ENCODE peak calls at places on chromosome 13, in four cellular contexts. Q is neural progenitor cell, M is mammary epithelial cell, L is SK-N-SH. U is an unnamed sample.

GRCh38 chr13:70237131-70237530 is 128.9 kb upstream of the KLHL1 start:
- DNase-seq in Q (no peak), M (no peak), L (no peak), U (peak; percentile 12)

GRCh38 chr13:73228546-73228945 is 169.7 kb downstream of the KLF5 start:
- DNase-seq in Q (no peak), M (peak; percentile 45), L (no peak), U (no peak)

GRCh38 chr13:78194904-78195639 is 276.4 kb upstream of the EDNRB start:
- DNase-seq in Q (peak; percentile 66), M (no peak), L (no peak), U (no peak)

GRCh38 chr13:28679628-28680027 is 20.7 kb downstream of the POMP start:
- DNase-seq in Q (no peak), M (no peak), L (no peak), U (no peak)

GRCh38 chr13:102556806-102557205 is 40.0 kb upstream of the TPP2 start:
- DNase-seq in Q (no peak), M (no peak), L (no peak), U (no peak)

GRCh38 chr13:44884076-44884729 is 105.1 kb downstream of the NUFIP1 start:
- DNase-seq in Q (no peak), M (peak; percentile 22), L (no peak), U (peak; percentile 90)

GRCh38 chr13:98476538-98476966 is 100.4 kb downstream of the STK24 start:
- DNase-seq in Q (no peak), M (peak; percentile 90), L (no peak), U (peak; percentile 95)

GRCh38 chr13:77779461-77780272 is 82.2 kb downstream of the SLAIN1 start:
- DNase-seq in Q (peak; percentile 69), M (peak; percentile 22), L (peak; percentile 36), U (peak; percentile 33)

GRCh38 chr13:97194473-97194872 is 27.7 kb upstream of the MBNL2 start:
- DNase-seq in Q (no peak), M (peak; percentile 74), L (no peak), U (peak; percentile 85)

GRCh38 chr13:46146898-46147297 is 35.1 kb downstream of the LCP1 start:
- DNase-seq in Q (peak; percentile 41), M (peak; percentile 29), L (peak; percentile 42), U (peak; percentile 22)

GRCh38 chr13:33642374-33643065 is 175.4 kb upstream of the RFC3 start:
- DNase-seq in Q (peak; percentile 7), M (peak; percentile 39), L (no peak), U (no peak)

GRCh38 chr13:108214511-108215383 is 589 bp downstream of the LIG4 start:
- DNase-seq in Q (peak; percentile 51), M (peak; percentile 14), L (peak; percentile 36), U (no peak)

GRCh38 chr13:49669735-49670309 is 21.5 kb downstream of the EBPL start:
- DNase-seq in Q (peak; percentile 77), M (peak; percentile 61), L (peak; percentile 84), U (peak; percentile 56)

GRCh38 chr13:97367427-97367826 is 66.5 kb upstream of the RAP2A start:
- DNase-seq in Q (peak; percentile 59), M (no peak), L (no peak), U (peak; percentile 82)

GRCh38 chr13:40480012-40480914 is 186.2 kb downstream of the FOXO1 start:
- DNase-seq in Q (no peak), M (no peak), L (no peak), U (no peak)

GRCh38 chr13:53782400-53783030 is 753.9 kb downstream of the OLFM4 start:
- DNase-seq in Q (peak; percentile 78), M (peak; percentile 20), L (peak; percentile 30), U (peak; percentile 15)

GRCh38 chr13:80430561-80430960 is 89.6 kb upstream of the SPRY2 start:
- DNase-seq in Q (no peak), M (no peak), L (no peak), U (no peak)

GRCh38 chr13:48112896-48113525 is 18.1 kb upstream of the MED4 start:
- DNase-seq in Q (no peak), M (peak; percentile 79), L (no peak), U (peak; percentile 27)

DNA sequence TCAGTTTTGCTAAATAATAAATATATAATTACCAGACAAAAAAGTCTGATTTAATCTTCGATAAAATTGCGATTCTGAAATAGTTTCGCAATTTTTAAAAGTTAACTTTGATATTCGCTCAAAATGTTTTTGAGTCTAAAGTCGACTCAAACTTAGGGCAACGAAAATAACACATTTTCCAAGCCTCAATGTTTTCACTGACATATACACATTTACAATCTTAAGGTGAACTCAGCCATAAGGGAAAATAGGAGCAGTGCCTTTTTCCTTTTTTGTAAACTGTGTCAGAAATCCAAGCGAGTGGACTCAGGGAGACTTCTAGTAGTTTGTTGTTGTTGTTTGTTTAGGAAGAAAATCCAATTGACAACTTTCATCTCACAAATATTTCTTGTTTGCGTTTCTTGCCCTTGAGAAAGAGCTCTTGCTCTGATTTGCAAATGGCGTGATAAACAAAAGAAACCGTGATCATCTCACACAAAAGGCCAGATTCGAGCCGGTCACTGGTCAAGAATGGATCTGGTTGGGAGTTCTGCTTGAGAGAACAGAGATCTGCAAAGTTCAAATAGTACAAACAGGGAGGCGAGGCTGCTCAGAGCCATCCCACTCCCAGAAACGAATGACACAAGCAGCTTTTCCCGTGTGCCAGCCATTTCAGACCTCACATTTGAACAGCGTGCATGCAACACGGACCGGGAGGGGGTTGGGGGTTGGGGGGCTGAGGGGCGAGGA is 2.1 kb downstream of the SOX21 start:
- DNase-seq in Q (peak; percentile 84), M (no peak), L (peak; percentile 32), U (no peak)
- H3K27ac ChIP-seq in Q (peak overlapping the region; percentile 100), M (no peak overlapping the region), L (no peak overlapping the region), U (no peak overlapping the region)

DNA sequence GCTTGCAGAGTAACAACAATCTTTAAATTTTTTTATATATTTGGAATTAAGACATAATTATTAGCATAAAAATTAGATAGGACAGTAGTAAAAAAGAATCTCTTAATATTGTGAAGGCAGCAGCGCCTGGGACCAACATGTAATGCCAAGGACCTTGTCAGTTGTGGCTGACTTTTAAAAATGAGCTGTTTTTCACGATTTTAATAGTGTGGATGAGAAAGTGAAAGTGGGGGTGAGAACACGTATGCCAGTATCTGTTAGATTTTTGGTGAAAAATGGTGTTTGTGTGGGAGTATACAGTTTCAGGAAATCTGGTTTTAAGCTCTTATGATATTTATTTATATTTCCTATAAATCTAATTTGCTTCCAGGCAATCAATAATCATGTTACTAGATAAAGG is 125.2 kb downstream of the LMO7 start:
- DNase-seq in Q (no peak), M (no peak), L (no peak), U (no peak)
- H3K4me3 ChIP-seq in Q (no peak overlapping the region), M (peak overlapping the region; percentile 50), L (no peak overlapping the region), U (no peak overlapping the region)

DNA sequence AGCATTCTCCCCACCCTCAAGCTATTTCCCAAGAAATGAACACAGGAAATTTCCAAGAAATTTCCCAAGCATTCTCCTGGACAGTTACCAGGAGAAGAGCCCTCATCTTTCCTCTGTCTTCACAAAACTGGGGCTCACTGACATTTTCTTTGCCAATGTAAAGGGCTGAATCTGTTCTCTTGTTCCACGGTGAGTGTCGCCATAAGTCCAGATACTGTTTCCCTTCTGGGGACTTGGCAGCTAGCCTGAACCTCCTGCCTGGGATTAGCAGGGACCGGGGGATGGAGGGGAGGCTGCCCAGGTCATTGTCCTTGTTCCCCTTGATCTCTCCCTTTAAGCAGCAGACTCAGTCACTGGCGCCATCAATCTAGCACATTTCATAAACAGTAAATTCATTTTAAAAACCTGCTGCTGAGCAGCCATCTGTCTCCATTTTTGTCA is 172.8 kb downstream of the DNAJC15 start:
- DNase-seq in Q (no peak), M (no peak), L (peak; percentile 70), U (no peak)
- TF ChIP-seq CTCF in Q (no peak), M (no peak), L (no peak), U (peak; percentile 19)

DNA sequence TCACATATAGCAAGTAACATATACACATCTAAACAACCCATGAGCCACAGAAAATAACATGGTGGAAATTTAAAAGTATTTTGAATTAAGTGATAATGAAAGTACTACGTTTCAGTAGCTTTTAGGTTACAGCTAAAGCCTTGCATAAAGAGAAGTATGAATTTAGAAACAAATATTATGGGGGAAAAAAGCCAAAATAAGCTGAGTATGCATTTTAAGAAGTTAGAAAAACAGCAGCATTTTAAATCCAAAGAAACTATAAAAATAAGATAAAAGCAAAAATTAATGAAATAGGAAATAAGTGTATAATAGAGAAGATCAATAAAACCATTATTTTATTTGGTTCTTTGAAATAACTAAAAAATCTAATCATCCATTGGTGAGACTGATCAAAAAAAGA is 89.8 kb upstream of the ARHGEF7 start:
- DNase-seq in Q (no peak), M (no peak), L (no peak), U (no peak)
- H3K27ac ChIP-seq in Q (no peak overlapping the region), M (no peak overlapping the region), L (no peak overlapping the region), U (no peak overlapping the region)

DNA sequence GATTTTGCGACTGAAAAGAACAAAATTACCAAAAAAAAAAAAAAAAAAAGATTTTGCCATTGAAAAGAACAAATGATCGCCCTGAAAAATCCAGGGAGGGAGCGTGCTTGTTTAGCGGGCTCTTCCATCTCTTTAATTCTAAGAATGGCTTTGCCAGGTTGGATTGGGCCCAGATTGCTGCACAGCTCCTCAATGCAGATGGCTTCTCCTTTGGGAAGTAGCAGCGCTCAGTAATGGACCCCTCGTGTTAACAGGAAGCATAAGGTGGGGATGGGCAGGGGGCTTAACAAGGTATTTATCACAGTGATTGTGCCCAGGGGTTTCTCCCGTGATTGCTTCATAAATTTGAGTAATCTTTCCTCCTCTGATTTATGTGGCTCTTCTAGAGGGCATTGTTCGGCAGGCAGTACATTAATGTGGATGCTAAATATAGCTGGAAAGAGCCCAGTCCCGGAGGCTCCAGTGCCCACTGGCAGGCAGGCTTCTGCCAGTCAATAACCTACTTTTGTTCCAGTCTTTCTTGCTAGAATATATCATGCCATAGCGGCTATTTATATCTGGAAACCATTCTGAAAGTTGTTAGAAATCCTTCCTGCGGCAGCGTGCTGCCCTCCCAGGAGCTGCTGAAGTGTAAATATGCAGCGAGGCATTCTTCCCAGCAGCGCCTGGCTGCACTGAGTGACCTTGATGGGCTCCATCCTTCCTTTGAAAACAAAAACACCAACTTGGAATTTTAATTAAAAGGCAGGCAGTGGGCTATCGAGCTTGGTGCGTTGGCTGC is 64.9 kb downstream of the FGF9 start:
- DNase-seq in Q (no peak), M (no peak), L (no peak), U (no peak)
- H3K4me3 ChIP-seq in Q (no peak overlapping the region), M (no peak overlapping the region), L (no peak overlapping the region), U (no peak overlapping the region)

DNA sequence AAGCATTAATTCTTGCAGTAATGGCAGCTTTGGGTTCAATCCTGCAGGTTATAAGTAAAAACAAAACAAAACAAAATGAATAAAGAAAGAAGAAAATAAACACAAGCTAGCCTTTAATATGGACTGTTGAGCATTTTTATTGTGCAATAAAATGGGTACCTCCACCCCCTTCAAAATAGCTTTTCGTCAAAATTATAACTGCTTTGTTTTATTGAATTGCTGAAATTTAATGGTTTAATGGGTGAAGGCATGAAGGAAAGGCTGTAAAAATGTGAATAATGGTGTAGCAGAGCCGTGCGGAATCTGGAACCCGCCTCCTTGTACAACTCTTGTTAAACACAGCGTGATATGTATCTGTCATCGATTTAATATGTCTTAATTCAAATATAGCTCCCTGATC is 2.2 kb upstream of the ZIC5 start:
- DNase-seq in Q (no peak), M (no peak), L (no peak), U (no peak)
- TF ChIP-seq CTCF in Q (no peak), M (no peak), L (no peak), U (no peak)

DNA sequence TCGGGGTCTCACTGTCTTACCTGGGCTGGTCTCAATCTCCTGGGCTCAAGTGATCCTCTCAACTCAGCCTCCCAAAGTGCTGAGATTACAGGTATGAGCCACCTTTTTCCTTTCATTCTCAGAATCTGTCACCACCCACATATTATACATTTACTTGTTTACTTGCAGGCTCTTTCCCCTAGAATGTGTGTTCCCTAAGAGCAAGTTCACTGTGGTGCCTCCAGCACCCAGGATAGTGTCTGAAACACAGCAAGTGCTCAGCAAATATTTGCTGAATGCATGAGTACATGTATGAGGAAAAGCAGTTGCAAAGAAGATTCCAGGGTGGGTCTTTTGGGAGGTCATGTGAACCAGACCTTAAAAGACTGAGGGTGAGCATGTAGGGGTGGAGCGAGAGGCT is 96.8 kb downstream of the RGCC start:
- DNase-seq in Q (no peak), M (no peak), L (no peak), U (no peak)
- H3K27ac ChIP-seq in Q (no peak overlapping the region), M (no peak overlapping the region), L (no peak overlapping the region), U (no peak overlapping the region)

U was measured in brain microvascular endothelial cell.